ENCODE peak calls at places on chromosomes 4 and X, in five cellular contexts. Y, Q, B, T and X are unnamed samples.

GRCh38 chr4:83074086-83074704 is 39.2 kb downstream of the COPS4 start:
- DNase-seq in Y (peak), Q (peak), B (no peak), T (peak), X (peak)

GRCh38 chr4:147855670-147856069 is 123.8 kb downstream of the ARHGAP10 start:
- DNase-seq in Y (no peak), Q (no peak), B (no peak), T (no peak), X (no peak)

GRCh38 chrX:150841466-150842197 is 56.8 kb downstream of the CD99L2 start:
- DNase-seq in Y (no peak), Q (no peak), B (no peak), T (no peak), X (peak)

GRCh38 chrX:133444952-133445831 is 29.9 kb upstream of the GPC4 start:
- DNase-seq in Y (no peak), Q (peak), B (no peak), T (no peak), X (peak)

GRCh38 chr4:89254847-89255246 is 52.8 kb downstream of the GPRIN3 start:
- DNase-seq in Y (peak), Q (peak), B (no peak), T (peak), X (peak)

GRCh38 chr4:3062466-3062865 is 11.9 kb downstream of the HTT-AS start:
- DNase-seq in Y (no peak), Q (peak), B (no peak), T (no peak), X (no peak)

GRCh38 chr4:95059630-95060029 is 301.9 kb downstream of the BMPR1B start:
- DNase-seq in Y (no peak), Q (no peak), B (no peak), T (no peak), X (no peak)

GRCh38 chr4:108168213-108168671 is 490 bp downstream of the LEF1 start:
- DNase-seq in Y (no peak), Q (no peak), B (no peak), T (peak), X (no peak)

GRCh38 chr4:7666011-7666410 is 231.3 kb upstream of the PSAPL1 start:
- DNase-seq in Y (no peak), Q (no peak), B (no peak), T (no peak), X (no peak)

GRCh38 chr4:70688795-70689231 is 481 bp downstream of the UTP3 start:
- DNase-seq in Y (no peak), Q (peak), B (no peak), T (peak), X (no peak)

GRCh38 chr4:101187837-101188236 is 159.5 kb downstream of the PPP3CA start:
- DNase-seq in Y (no peak), Q (no peak), B (no peak), T (no peak), X (peak)

GRCh38 chr4:90220453-90220852 is 93.3 kb downstream of the CCSER1 start:
- DNase-seq in Y (no peak), Q (no peak), B (no peak), T (no peak), X (no peak)